ENCODE peak calls at places on chromosomes 4 and X, in four cellular contexts. L, N, K and C are unnamed samples.

GRCh38 chr4:7067147-7067522 is 729 bp downstream of the GRPEL1 start:
- DNase-seq in K (no peak), L (no peak), N (no peak), C (peak)

GRCh38 chr4:108166441-108167315 is 2.1 kb downstream of the LEF1 start:
- DNase-seq in L (no peak), K (peak), N (no peak), C (no peak)

GRCh38 chr4:184476660-184477059 is 2.3 kb upstream of the IRF2 start:
- DNase-seq in N (no peak), K (no peak), L (no peak), C (no peak)

GRCh38 chr4:137576437-137576836 is 44.1 kb upstream of the PCDH18 start:
- DNase-seq in K (no peak), L (no peak), N (no peak), C (no peak)

GRCh38 chrX:69724307-69724706 is 108.4 kb downstream of the EDA start:
- DNase-seq in K (no peak), L (no peak), N (no peak), C (no peak)

GRCh38 chr4:165476214-165477098 is 97.6 kb downstream of the CPE start:
- DNase-seq in L (no peak), K (peak), N (no peak), C (no peak)

GRCh38 chr4:83890231-83890630 is 354.3 kb downstream of the GPAT3 start:
- DNase-seq in L (peak), K (peak), N (no peak), C (no peak)

GRCh38 chrX:50100188-50100587 is 100.6 kb downstream of the AKAP4 start:
- DNase-seq in L (no peak), N (no peak), K (no peak), C (no peak)

GRCh38 chrX:23434356-23434884 is 99.8 kb downstream of the PTCHD1 start:
- DNase-seq in N (no peak), K (peak), L (peak), C (peak)

GRCh38 chr4:184649971-184650855 is 675 bp downstream of the PRIMPOL start:
- DNase-seq in L (no peak), K (peak), N (no peak), C (no peak)

GRCh38 chr4:47031713-47032404 is 492 bp downstream of the GABRB1 start:
- DNase-seq in N (no peak), L (no peak), K (no peak), C (no peak)

GRCh38 chr4:39539026-39539690 is 11.9 kb upstream of the UGDH start:
- DNase-seq in L (no peak), K (no peak), N (no peak), C (no peak)

GRCh38 chr4:147994076-147994475 is 262.2 kb downstream of the ARHGAP10 start:
- DNase-seq in K (peak), L (no peak), N (no peak), C (no peak)

GRCh38 chrX:115357316-115357715 is 67.8 kb downstream of the LUZP4 start:
- DNase-seq in L (no peak), N (no peak), K (peak), C (no peak)

GRCh38 chr4:28279249-28279648 is 1418.6 kb downstream of the STIM2 start:
- DNase-seq in N (no peak), L (no peak), K (no peak), C (no peak)

GRCh38 chr4:82561745-82562552 is at the start of gene TMEM150C:
- DNase-seq in K (peak), L (no peak), N (no peak), C (no peak)

GRCh38 chr4:41160856-41161255 is 53.5 kb downstream of the APBB2 start:
- DNase-seq in N (no peak), L (no peak), K (peak), C (no peak)

GRCh38 chr4:113756005-113756410 is 5.5 kb downstream of the CAMK2D start:
- DNase-seq in L (peak), N (no peak), K (peak), C (no peak)

GRCh38 chrX:14697453-14697852 is 168.1 kb downstream of the GLRA2 start:
- DNase-seq in K (no peak), N (peak), L (no peak), C (no peak)

GRCh38 chr4:90495936-90496335 is 368.7 kb downstream of the CCSER1 start:
- DNase-seq in N (no peak), L (no peak), K (no peak), C (no peak)

GRCh38 chr4:98469776-98470175 is 188.6 kb downstream of the TSPAN5 start:
- DNase-seq in K (no peak), L (no peak), N (no peak), C (no peak)

GRCh38 chr4:95465010-95465409 is 83.8 kb downstream of the UNC5C start:
- DNase-seq in L (no peak), K (peak), N (no peak), C (no peak)

GRCh38 chr4:88216395-88216794 is 58.0 kb upstream of the ABCG2 start:
- DNase-seq in L (no peak), N (no peak), K (no peak), C (no peak)

GRCh38 chr4:112908511-112908910 is 140.9 kb upstream of the ANK2 start:
- DNase-seq in L (no peak), N (no peak), K (peak), C (no peak)

GRCh38 chrX:108224727-108225455 is 133.3 kb downstream of the ATG4A start:
- DNase-seq in K (peak), L (peak), N (peak), C (no peak)

GRCh38 chr4:47145630-47146029 is 114.3 kb downstream of the GABRB1 start:
- DNase-seq in K (peak), L (peak), N (no peak), C (no peak)

GRCh38 chr4:175330652-175331051 is 412.5 kb downstream of the ADAM29 start:
- DNase-seq in L (no peak), N (no peak), K (peak), C (no peak)

GRCh38 chr4:7382634-7383014 is 52.1 kb downstream of the PSAPL1 start:
- DNase-seq in N (no peak), K (no peak), L (no peak), C (no peak)

GRCh38 chr4:152307669-152308068 is 228.2 kb downstream of the FBXW7 start:
- DNase-seq in K (no peak), L (no peak), N (no peak), C (no peak)

GRCh38 chr4:94960703-94961102 is 202.9 kb downstream of the BMPR1B start:
- DNase-seq in L (no peak), K (no peak), N (no peak), C (no peak)

GRCh38 chr4:88054909-88055308 is 47.5 kb downstream of the PKD2 start:
- DNase-seq in L (no peak), K (peak), N (peak), C (no peak)

GRCh38 chr4:25481648-25482047 is 104.6 kb downstream of the ANAPC4 start:
- DNase-seq in K (no peak), L (no peak), N (peak), C (no peak)

GRCh38 chr4:149914521-149915115 is 99.0 kb upstream of the IQCM start:
- DNase-seq in L (peak), K (peak), N (peak), C (no peak)

DNA sequence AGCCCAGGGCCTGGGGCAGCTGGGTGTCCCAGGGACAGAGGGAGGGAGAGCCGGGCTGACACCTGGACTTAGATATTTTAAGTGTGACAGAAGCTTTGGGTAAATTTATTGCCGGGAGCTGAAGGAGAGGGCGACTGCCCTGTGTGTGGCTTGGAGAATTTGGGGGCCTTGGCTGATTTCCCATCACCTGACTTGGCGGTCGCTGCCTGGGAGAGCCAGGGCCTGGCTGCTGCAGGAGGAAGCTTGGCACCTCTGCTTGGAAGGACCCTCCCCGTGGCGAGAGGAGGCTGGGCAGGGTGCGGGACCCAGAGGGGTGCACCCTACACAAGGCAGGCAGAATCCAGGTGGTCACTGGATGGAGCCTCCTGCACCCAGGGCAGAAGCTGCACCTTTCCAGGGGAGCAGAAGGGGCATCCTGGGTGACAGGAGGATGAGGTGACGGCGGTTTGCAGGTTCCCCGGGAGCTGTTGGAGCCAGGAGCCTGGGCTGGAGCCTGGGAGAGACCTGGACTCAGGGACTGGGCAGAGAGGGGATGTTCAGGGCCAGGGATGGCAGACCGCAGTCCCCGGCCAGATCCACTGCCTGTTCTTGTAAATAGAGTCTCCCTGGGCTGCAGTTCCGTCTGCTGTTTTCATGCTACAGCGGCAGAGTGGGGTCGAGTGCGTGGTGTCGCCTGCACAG is 72.0 kb downstream of the RGS12 start:
- DNase-seq in K (no peak), N (no peak), L (no peak), C (peak)
- H3K4me3 ChIP-seq in K (no peak), N (no peak), L (no peak), C (no peak)

GRCh38 chrX:1558761-1559468 is 21.9 kb upstream of the P2RY8 start:
- DNase-seq in N (no peak), L (no peak), K (no peak), C (peak)
- H3K4me3 ChIP-seq in N (no peak), L (no peak), K (no peak), C (no peak)

DNA sequence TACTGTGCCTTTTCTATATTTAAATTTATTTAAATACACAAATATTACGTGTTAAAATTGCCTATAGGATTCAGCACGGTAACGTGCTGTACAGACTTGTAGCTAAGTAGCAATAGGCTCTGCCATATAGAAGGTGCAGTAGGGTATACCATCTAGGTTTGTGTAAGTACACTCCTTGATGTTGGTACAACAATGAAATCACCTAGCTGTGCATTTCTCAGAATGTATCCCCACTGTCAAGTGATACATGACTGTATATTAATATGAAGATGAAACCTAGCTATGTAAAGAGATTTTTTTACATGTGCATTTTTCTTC is 431.2 kb downstream of the KCTD8 start:
- DNase-seq in L (no peak), N (no peak), K (no peak), C (no peak)
- H3K4me3 ChIP-seq in L (no peak), N (no peak), K (no peak), C (no peak)

GRCh38 chrX:72308209-72308565 is 2.5 kb upstream of the CITED1 start:
- DNase-seq in N (no peak), L (no peak), K (no peak), C (no peak)
- H3K4me3 ChIP-seq in N (no peak), L (no peak), K (no peak), C (peak)

DNA sequence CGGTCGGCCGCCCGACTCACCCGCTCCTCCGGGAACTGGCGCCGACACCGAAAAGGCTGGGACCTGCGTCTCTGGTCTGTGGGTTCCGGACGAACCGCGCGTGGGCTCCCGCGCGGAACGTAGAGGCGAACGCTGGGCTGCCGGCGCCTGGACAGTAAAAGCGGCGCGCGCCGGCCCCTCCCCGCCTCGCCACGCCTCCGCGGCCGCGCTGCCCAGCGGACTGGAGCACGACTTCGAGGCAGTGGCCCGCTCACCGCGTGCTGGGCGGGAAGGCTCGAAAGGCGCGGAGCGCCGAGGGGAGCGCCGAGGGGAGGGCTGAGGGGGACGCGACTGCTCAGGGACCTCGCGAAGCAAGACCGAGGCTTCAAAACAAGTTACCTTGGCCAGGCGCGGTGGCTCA is at the start of gene TAF7L:
- DNase-seq in L (no peak), N (no peak), K (peak), C (no peak)
- H3K4me3 ChIP-seq in L (peak), N (peak), K (peak), C (peak)

GRCh38 chrX:2484232-2484631 is 16.5 kb downstream of the DHRSX start:
- DNase-seq in L (no peak), K (no peak), N (no peak), C (no peak)
- H3K4me3 ChIP-seq in L (no peak), K (peak), N (no peak), C (peak)

DNA sequence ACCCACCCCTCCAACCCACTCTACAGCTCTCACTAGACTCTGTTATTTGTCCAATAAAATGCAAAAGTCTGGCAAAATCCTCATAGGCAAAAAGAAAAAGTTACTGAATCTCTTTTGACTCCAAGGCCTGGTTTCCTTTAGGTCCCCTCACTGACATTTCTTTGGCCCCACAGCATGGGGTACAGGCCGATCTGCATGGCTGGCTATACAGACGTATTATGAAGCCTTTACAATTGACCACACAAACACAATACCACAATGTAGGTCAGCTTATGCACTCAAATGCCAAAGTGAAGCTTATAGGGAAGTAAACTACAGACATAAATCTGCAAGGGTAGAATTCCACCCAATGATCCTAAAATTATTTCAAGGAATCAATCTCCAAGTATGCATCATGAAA is 20.8 kb downstream of the STX18 start:
- DNase-seq in N (no peak), L (no peak), K (no peak), C (no peak)
- H3K4me3 ChIP-seq in N (no peak), L (no peak), K (no peak), C (no peak)

DNA sequence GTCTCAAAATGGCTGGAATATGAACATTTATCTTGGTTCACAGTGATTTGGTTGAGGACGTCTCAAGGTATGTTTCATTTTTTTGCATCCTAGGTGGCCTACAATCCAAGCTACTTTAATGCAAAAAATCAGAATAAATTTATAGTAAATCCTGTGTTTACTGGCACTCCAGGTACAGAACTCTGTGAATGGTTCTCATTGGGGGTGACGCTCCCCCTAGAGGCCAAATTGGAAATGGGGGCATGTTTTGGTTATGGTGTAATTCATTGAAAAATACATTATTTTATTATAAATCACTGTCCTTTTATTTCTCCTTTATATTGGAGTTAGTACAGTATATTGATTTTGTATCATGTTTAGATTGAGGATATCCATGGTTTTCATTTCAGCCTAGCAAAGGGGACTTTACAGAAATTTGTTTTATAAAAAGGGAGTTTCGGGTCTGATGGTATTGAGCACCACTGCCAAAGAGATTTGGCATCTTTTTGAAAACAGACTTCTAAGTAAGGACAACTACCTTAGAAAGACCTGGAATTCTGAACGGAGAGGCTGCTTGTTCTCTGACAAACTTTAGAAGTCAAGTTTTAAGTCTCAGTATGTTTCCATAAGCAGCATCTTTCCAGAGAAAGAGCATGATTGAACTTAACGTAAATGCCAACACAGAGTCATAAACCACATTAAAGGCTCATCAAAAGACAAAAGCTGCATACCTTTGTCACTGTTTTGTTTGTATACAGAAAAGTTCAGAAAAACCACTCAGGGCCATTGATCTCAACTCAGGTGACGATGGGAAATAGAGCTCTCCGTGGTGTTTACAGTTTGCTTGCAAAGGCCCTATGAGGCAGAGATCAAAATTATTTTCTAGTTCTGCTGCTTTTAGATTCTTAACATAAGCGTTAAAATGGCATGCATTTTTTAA is 19.4 kb downstream of the MTM1 start:
- DNase-seq in N (no peak), L (no peak), K (peak), C (no peak)
- H3K4me3 ChIP-seq in N (no peak), L (no peak), K (no peak), C (no peak)